ENCODE peak calls at places on chromosomes 2 and 18, in eight cellular contexts. K, E, B, P, Y, N, H and O are unnamed samples.

GRCh38 chr2:46236006-46236875 is 61.0 kb upstream of the EPAS1 start:
- DNase-seq in K (no peak), E (no peak), B (no peak), P (no peak), Y (no peak), N (no peak), H (no peak), O (no peak)

GRCh38 chr2:12167525-12168317 is 421.3 kb downstream of the LPIN1 start:
- DNase-seq in K (no peak), E (no peak), B (peak; percentile 15), P (no peak), Y (no peak), N (no peak), H (no peak), O (no peak)

GRCh38 chr2:161169335-161169734 is 9.1 kb downstream of the TANK start:
- DNase-seq in K (no peak), E (no peak), B (no peak), P (no peak), Y (no peak), N (no peak), H (no peak), O (no peak)

GRCh38 chr18:35178260-35178659 is 62.6 kb upstream of the ZNF397 start:
- DNase-seq in K (peak; percentile 62), E (no peak), B (no peak), P (no peak), Y (no peak), N (no peak), H (peak; percentile 57), O (no peak)

GRCh38 chr2:157875720-157876065 is 437 bp downstream of the ACVR1 start:
- DNase-seq in K (no peak), E (peak; percentile 80), B (peak; percentile 61), P (no peak), Y (peak; percentile 28), N (peak; percentile 57), H (peak; percentile 28), O (peak; percentile 62)

GRCh38 chr18:28086530-28087172 is 90.3 kb downstream of the CDH2 start:
- DNase-seq in K (peak; percentile 49), E (no peak), B (no peak), P (no peak), Y (no peak), N (no peak), H (peak; percentile 42), O (no peak)

GRCh38 chr2:99430614-99431258 is 59.1 kb downstream of the REV1 start:
- DNase-seq in K (no peak), E (no peak), B (peak; percentile 26), P (no peak), Y (no peak), N (no peak), H (peak; percentile 66), O (no peak)

GRCh38 chr2:191304939-191305875 is 60.0 kb downstream of the MYO1B start:
- DNase-seq in K (peak; percentile 97), E (no peak), B (no peak), P (no peak), Y (peak; percentile 79), N (no peak), H (peak; percentile 95), O (peak; percentile 39)

GRCh38 chr2:3389193-3389592 is 9.7 kb downstream of the TRAPPC12 start:
- DNase-seq in K (no peak), E (no peak), B (no peak), P (no peak), Y (no peak), N (no peak), H (no peak), O (no peak)

GRCh38 chr2:167651406-167652151 is 595.8 kb downstream of the STK39 start:
- DNase-seq in K (no peak), E (no peak), B (no peak), P (no peak), Y (no peak), N (no peak), H (no peak), O (no peak)
- TF ChIP-seq CTCF in K (no peak), E (no peak), B (no peak), P (no peak), Y (no peak), N (no peak), H (no peak), O (no peak)

GRCh38 chr2:241770185-241770935 is 6.3 kb upstream of the GAL3ST2 start:
- DNase-seq in K (no peak), E (peak; percentile 50), B (no peak), P (no peak), Y (no peak), N (peak; percentile 15), H (no peak), O (no peak)

GRCh38 chr2:241768850-241769249 is 7.8 kb upstream of the GAL3ST2 start:
- DNase-seq in K (no peak), E (no peak), B (no peak), P (no peak), Y (no peak), N (peak; percentile 17), H (no peak), O (no peak)

GRCh38 chr2:241767464-241768250 is 9.0 kb upstream of the GAL3ST2 start:
- DNase-seq in K (no peak), E (no peak), B (no peak), P (no peak), Y (no peak), N (no peak), H (no peak), O (no peak)

GRCh38 chr2:241769819-241770184 is 6.8 kb upstream of the GAL3ST2 start:
- DNase-seq in K (no peak), E (no peak), B (no peak), P (no peak), Y (no peak), N (no peak), H (no peak), O (no peak)

GRCh38 chr2:241768251-241768711 is 8.3 kb upstream of the GAL3ST2 start:
- DNase-seq in K (no peak), E (no peak), B (no peak), P (no peak), Y (no peak), N (no peak), H (no peak), O (no peak)
- TF ChIP-seq CTCF in K (no peak), E (no peak), B (no peak), P (no peak), Y (no peak), N (no peak), H (no peak), O (no peak)

GRCh38 chr2:40286721-40287120 is 165.2 kb downstream of the SLC8A1 start:
- DNase-seq in K (no peak), E (no peak), B (no peak), P (no peak), Y (no peak), N (no peak), H (no peak), O (no peak)

GRCh38 chr2:40282428-40282827 is 169.5 kb downstream of the SLC8A1 start:
- DNase-seq in K (no peak), E (no peak), B (no peak), P (no peak), Y (no peak), N (no peak), H (no peak), O (no peak)

GRCh38 chr2:40283111-40283909 is 168.6 kb downstream of the SLC8A1 start:
- DNase-seq in K (peak; percentile 32), E (no peak), B (no peak), P (no peak), Y (no peak), N (no peak), H (no peak), O (no peak)

GRCh38 chr2:40285391-40285790 is 166.5 kb downstream of the SLC8A1 start:
- DNase-seq in K (no peak), E (no peak), B (no peak), P (no peak), Y (no peak), N (no peak), H (no peak), O (no peak)

DNA sequence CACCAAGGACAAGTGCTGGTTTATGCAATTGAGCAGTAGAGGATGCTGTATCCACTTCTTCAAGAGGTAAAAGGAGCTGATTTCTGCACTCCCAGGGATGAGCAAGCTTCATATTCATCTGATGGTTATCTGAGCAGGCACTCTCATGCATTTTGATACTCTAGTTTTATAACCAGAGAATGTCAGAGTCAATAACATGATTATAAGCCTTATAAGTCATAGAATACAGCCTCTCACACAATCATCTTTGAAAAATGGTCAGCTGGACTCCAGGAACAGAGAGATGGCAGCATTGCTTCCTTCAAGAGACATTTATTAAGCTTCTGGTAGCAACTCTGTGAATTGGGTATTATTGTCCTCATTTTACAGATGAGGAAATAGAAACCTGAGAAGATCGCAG is 167.1 kb downstream of the SLC8A1 start:
- DNase-seq in K (no peak), E (no peak), B (no peak), P (no peak), Y (no peak), N (no peak), H (no peak), O (no peak)
- TF ChIP-seq CTCF in K (no peak), E (no peak), B (no peak), P (no peak), Y (no peak), N (no peak), H (peak; percentile 5), O (no peak)

DNA sequence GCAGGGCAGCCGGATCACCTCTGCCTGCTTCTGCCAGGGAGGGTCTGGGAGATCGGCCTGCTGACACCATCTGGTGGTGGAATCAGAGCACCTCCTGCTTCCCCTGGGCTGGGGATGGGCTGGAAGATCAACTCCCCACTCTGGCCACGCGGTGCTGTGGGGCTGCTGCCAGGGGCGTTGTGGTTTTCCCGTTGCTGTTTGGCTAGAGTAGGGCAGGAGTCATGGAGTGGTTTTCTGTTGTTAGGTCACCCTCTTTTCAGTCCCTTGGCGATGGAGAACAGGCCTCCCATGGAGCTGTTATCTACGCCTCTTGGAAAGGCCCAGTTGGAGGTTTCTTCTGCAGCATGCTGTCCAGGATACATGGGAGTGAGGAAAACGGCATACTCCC is 15.2 kb downstream of the BCL2L11 start:
- DNase-seq in K (no peak), E (no peak), B (no peak), P (no peak), Y (no peak), N (peak; percentile 20), H (peak; percentile 90), O (no peak)
- TF ChIP-seq CTCF in K (peak; percentile 3), E (no peak), B (no peak), P (no peak), Y (no peak), N (no peak), H (peak; percentile 66), O (no peak)

GRCh38 chr2:7333189-7333588 is 416.0 kb downstream of the RNF144A start:
- DNase-seq in K (no peak), E (no peak), B (no peak), P (no peak), Y (peak; percentile 3), N (no peak), H (no peak), O (no peak)
- TF ChIP-seq CTCF in K (no peak), E (no peak), B (no peak), P (no peak), Y (no peak), N (no peak), H (no peak), O (no peak)